ENCODE peak calls at places on chromosome 21, in five cellular contexts. W is A549, X is K562, B is IMR-90, Q is HepG2. V is an unnamed sample.

GRCh38 chr21:38475519-38475918 is 22.8 kb downstream of the ERG start:
- DNase-seq in Q (no peak), W (no peak), X (no peak), B (no peak), V (no peak)

GRCh38 chr21:43727571-43728466 is 8.9 kb downstream of the PDXK start:
- DNase-seq in X (no peak), Q (peak), W (peak), B (peak), V (no peak)

GRCh38 chr21:33205476-33205875 is 24.3 kb upstream of the IFNAR2 start:
- DNase-seq in Q (no peak), B (no peak), W (peak), X (no peak), V (no peak)

GRCh38 chr21:42574234-42575027 is 60.8 kb downstream of the SLC37A1 start:
- DNase-seq in W (no peak), Q (peak), X (peak), B (peak), V (no peak)

GRCh38 chr21:20997633-20998455 is at the start of gene NCAM2:
- DNase-seq in Q (peak), B (peak), X (peak), W (peak), V (no peak)

GRCh38 chr21:32524010-32524719 is 61.2 kb downstream of the TCP10L start:
- DNase-seq in Q (no peak), W (no peak), X (no peak), B (peak), V (no peak)

GRCh38 chr21:32455548-32455947 is 43.0 kb downstream of the EVA1C start:
- DNase-seq in B (no peak), Q (no peak), W (no peak), X (no peak), V (no peak)

GRCh38 chr21:43949499-43950208 is 62.5 kb upstream of the TRAPPC10 start:
- DNase-seq in W (no peak), B (no peak), Q (no peak), X (no peak), V (no peak)

GRCh38 chr21:33236799-33237198 is 7.1 kb downstream of the IFNAR2 start:
- DNase-seq in Q (no peak), X (no peak), W (no peak), B (no peak), V (no peak)

GRCh38 chr21:34276711-34277425 is 86.9 kb upstream of the KCNE2 start:
- DNase-seq in B (no peak), W (no peak), X (no peak), Q (no peak), V (no peak)
- TF ChIP-seq MAFK in B (no peak), W (no peak), X (no peak), Q (no peak), V (no peak)

GRCh38 chr21:10425856-10426255 is 95.5 kb upstream of the TPTE start:
- DNase-seq in W (no peak), B (no peak), X (no peak), Q (no peak), V (no peak)

GRCh38 chr21:10430007-10430406 is 91.4 kb upstream of the TPTE start:
- DNase-seq in B (no peak), W (no peak), Q (no peak), X (peak), V (no peak)
- TF ChIP-seq MAFK in B (no peak), W (no peak), Q (no peak), X (no peak), V (no peak)

DNA sequence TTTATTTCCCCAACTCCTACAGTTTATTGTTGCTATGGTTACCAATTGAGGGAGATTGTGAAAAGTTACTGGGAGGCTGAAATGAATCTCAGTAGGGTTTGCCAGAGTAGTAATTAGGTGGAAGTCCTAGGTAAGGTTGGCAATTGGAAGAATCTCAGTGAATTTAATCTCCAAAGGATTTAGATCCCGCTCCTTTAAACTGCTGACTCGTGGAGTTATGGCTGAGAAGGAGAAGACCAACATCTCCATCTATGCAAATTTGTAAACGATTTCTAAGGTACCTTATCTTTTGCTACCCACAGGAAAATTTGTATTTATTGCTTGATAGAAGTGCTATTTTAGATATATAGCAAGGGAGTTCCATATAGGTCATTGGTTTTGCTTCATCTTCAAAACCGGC is 282.2 kb downstream of the BACH1 start:
- DNase-seq in X (no peak), W (no peak), Q (no peak), B (no peak), V (no peak)
- TF ChIP-seq MAFK in X (peak), W (no peak), Q (peak), B (peak), V (peak)

GRCh38 chr21:36790616-36791015 is 91.7 kb downstream of the SIM2 start:
- DNase-seq in X (no peak), W (no peak), B (peak), Q (no peak), V (no peak)

GRCh38 chr21:36791695-36792451 is 93.0 kb downstream of the SIM2 start:
- DNase-seq in W (no peak), X (no peak), B (no peak), Q (no peak), V (no peak)

GRCh38 chr21:36791150-36791549 is 92.2 kb downstream of the SIM2 start:
- DNase-seq in Q (no peak), B (no peak), X (no peak), W (no peak), V (no peak)

GRCh38 chr21:36796070-36796469 is 97.2 kb downstream of the SIM2 start:
- DNase-seq in X (no peak), W (no peak), Q (no peak), B (no peak), V (no peak)

GRCh38 chr21:36792505-36792967 is 93.6 kb downstream of the SIM2 start:
- DNase-seq in X (no peak), W (peak), B (peak), Q (no peak), V (no peak)
- TF ChIP-seq MAFK in X (no peak), W (no peak), B (no peak), Q (no peak), V (no peak)

GRCh38 chr21:34579411-34579810 is 35.5 kb downstream of the RCAN1 start:
- DNase-seq in W (no peak), Q (no peak), X (no peak), B (peak), V (no peak)

GRCh38 chr21:34583926-34584563 is 30.9 kb downstream of the RCAN1 start:
- DNase-seq in X (no peak), W (no peak), Q (no peak), B (no peak), V (no peak)

GRCh38 chr21:34580181-34580700 is 34.7 kb downstream of the RCAN1 start:
- DNase-seq in X (no peak), Q (no peak), B (no peak), W (no peak), V (no peak)

GRCh38 chr21:34582506-34583150 is 32.3 kb downstream of the RCAN1 start:
- DNase-seq in W (peak), Q (peak), B (peak), X (peak), V (no peak)
- TF ChIP-seq MAFK in W (no peak), Q (no peak), B (no peak), X (no peak), V (no peak)

GRCh38 chr21:28338906-28339305 is 653.8 kb downstream of the LTN1 start:
- DNase-seq in W (no peak), B (no peak), X (no peak), Q (no peak), V (no peak)
- TF ChIP-seq MAFK in W (no peak), B (no peak), X (no peak), Q (no peak), V (no peak)

GRCh38 chr21:15210235-15210678 is 145.5 kb upstream of the NRIP1 start:
- DNase-seq in X (peak), Q (peak), B (no peak), W (peak), V (no peak)
- TF ChIP-seq MAFK in X (no peak), Q (peak), B (no peak), W (peak), V (no peak)

GRCh38 chr21:25999935-26000582 is 170.5 kb downstream of the APP start:
- DNase-seq in X (no peak), W (no peak), Q (no peak), B (no peak), V (no peak)

GRCh38 chr21:25994758-25995163 is 175.8 kb downstream of the APP start:
- DNase-seq in Q (no peak), X (no peak), B (no peak), W (no peak), V (no peak)

GRCh38 chr21:25995283-25995682 is 175.3 kb downstream of the APP start:
- DNase-seq in B (no peak), X (no peak), Q (no peak), W (no peak), V (no peak)

GRCh38 chr21:26001356-26001755 is 169.2 kb downstream of the APP start:
- DNase-seq in B (no peak), X (no peak), Q (no peak), W (no peak), V (no peak)

GRCh38 chr21:25997788-25998611 is 172.6 kb downstream of the APP start:
- DNase-seq in B (no peak), Q (peak), X (no peak), W (no peak), V (no peak)
- TF ChIP-seq MAFK in B (no peak), Q (no peak), X (no peak), W (no peak), V (no peak)

DNA sequence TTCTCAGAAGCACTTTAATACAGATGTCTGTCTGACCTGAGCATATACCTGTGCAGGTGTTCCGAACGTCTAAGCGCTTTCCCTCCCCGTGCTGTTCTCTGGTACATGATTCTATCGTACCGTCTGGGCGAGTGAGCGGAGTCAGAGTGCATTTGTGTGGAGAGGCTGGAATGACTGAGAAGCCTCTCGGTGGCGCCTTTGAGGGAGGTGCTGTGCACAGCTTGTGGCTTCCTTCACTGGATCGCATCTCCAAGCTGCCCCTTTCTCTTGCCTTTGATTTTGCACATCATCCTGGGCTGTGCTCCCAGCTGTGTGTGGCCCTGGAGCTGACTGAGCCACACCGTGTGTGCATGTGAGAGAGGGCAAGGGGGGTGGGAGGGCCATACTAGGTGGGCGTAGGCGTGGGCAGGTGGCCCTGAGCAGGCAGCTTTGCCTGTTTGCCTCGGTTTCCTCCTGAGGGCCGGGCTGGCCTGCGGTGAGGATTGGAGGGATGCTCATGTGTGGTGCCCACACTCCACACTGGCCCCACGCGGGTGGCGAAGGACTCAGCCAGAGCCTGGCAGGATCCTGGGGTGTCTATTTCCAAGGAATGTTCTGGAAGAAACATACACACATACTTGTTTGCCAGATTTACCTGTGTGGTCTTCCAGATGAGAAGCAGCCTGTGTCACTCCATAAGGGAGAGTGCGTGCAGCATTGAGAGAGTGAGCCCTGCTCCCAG is 105.3 kb downstream of the ADARB1 start:
- DNase-seq in W (no peak), Q (no peak), B (no peak), X (no peak), V (no peak)
- TF ChIP-seq MAFK in W (no peak), Q (no peak), B (no peak), X (no peak), V (no peak)

GRCh38 chr21:45995686-45996179 is 14.2 kb downstream of the COL6A1 start:
- DNase-seq in B (no peak), X (no peak), Q (no peak), W (no peak), V (no peak)
- TF ChIP-seq MAFK in B (no peak), X (no peak), Q (no peak), W (no peak), V (no peak)